ENCODE peak calls at places on chromosome 21, in nine cellular contexts. B is small intestine; F is NCI-H1694; N is stimulated activated CD4-positive, alpha-beta T cell treated with anti-CD3 and anti-CD28 coated beads, Interleukin-2, amount 100 ng/mL, for 48 hours; E is fibroblast of villous mesenchyme; V is GM12864; U is left kidney; S is cerebellum; C is astrocyte. L is an unnamed sample.

GRCh38 chr21:14862794-14863720 is 201.7 kb downstream of the NRIP1 start:
- DNase-seq in B (no peak), F (peak), N (no peak), E (peak), V (no peak), U (no peak), S (no peak), C (no peak), L (peak)

GRCh38 chr21:44598031-44598430 is 2.4 kb upstream of the KRTAP10-7 start:
- DNase-seq in B (no peak), F (no peak), N (no peak), E (no peak), V (no peak), U (no peak), S (no peak), C (no peak), L (no peak)

GRCh38 chr21:43315244-43316137 is 111.4 kb downstream of the SIK1 start:
- DNase-seq in B (no peak), F (no peak), N (no peak), E (peak), V (no peak), U (no peak), S (no peak), C (no peak), L (no peak)

GRCh38 chr21:32298148-32298559 is 501 bp upstream of the MRAP start:
- DNase-seq in B (no peak), F (no peak), N (no peak), E (peak), V (no peak), U (no peak), S (no peak), C (no peak), L (peak)

GRCh38 chr21:38486221-38486620 is 12.1 kb downstream of the ERG start:
- DNase-seq in B (no peak), F (no peak), N (no peak), E (peak), V (no peak), U (peak), S (no peak), C (peak), L (peak)

GRCh38 chr21:45306832-45307571 is 19.3 kb upstream of the POFUT2 start:
- DNase-seq in B (no peak), F (no peak), N (no peak), E (peak), V (no peak), U (peak), S (peak), C (peak), L (peak)

GRCh38 chr21:42685036-42685435 is 31.6 kb downstream of the PDE9A start:
- DNase-seq in B (no peak), F (no peak), N (peak), E (no peak), V (no peak), U (no peak), S (peak), C (no peak), L (no peak)

GRCh38 chr21:45632165-45632896 is 11.2 kb upstream of the PCBP3 start:
- DNase-seq in B (no peak), F (no peak), N (no peak), E (no peak), V (no peak), U (no peak), S (no peak), C (no peak), L (no peak)

GRCh38 chr21:23624281-23624680 is 1983.0 kb downstream of the MRPL39 start:
- DNase-seq in B (no peak), F (no peak), N (no peak), E (no peak), V (no peak), U (no peak), S (no peak), C (no peak), L (no peak)

GRCh38 chr21:26881504-26882228 is 36.5 kb upstream of the ADAMTS1 start:
- DNase-seq in B (no peak), F (peak), N (no peak), E (peak), V (no peak), U (peak), S (no peak), C (peak), L (peak)

GRCh38 chr21:44801468-44802395 is at the start of gene UBE2G2:
- DNase-seq in B (peak), F (peak), N (peak), E (peak), V (peak), U (peak), S (peak), C (peak), L (peak)

GRCh38 chr21:42691901-42692559 is 38.6 kb downstream of the PDE9A start:
- DNase-seq in B (no peak), F (no peak), N (no peak), E (no peak), V (no peak), U (no peak), S (no peak), C (no peak), L (no peak)

GRCh38 chr21:35989185-35989735 is 71.1 kb downstream of the SETD4 start:
- DNase-seq in B (peak), F (no peak), N (no peak), E (peak), V (no peak), U (no peak), S (no peak), C (no peak), L (no peak)

GRCh38 chr21:27001526-27001925 is 34.6 kb upstream of the ADAMTS5 start:
- DNase-seq in B (no peak), F (no peak), N (no peak), E (no peak), V (no peak), U (no peak), S (no peak), C (no peak), L (no peak)

GRCh38 chr21:28445081-28445830 is 547.4 kb downstream of the LTN1 start:
- DNase-seq in B (no peak), F (no peak), N (no peak), E (peak), V (no peak), U (no peak), S (no peak), C (peak), L (peak)

GRCh38 chr21:34874689-34875513 is 174.2 kb downstream of the RUNX1 start:
- DNase-seq in B (no peak), F (no peak), N (no peak), E (no peak), V (no peak), U (peak), S (no peak), C (no peak), L (no peak)

GRCh38 chr21:46079357-46080170 is 18.3 kb upstream of the COL6A2 start:
- DNase-seq in B (no peak), F (no peak), N (no peak), E (peak), V (no peak), U (no peak), S (no peak), C (peak), L (peak)

GRCh38 chr21:33240404-33240803 is 10.7 kb downstream of the IFNAR2 start:
- DNase-seq in B (no peak), F (no peak), N (no peak), E (no peak), V (no peak), U (no peak), S (no peak), C (no peak), L (no peak)

GRCh38 chr21:37527103-37527502 is 160.5 kb downstream of the DYRK1A start:
- DNase-seq in B (no peak), F (no peak), N (no peak), E (no peak), V (no peak), U (no peak), S (no peak), C (no peak), L (no peak)

GRCh38 chr21:29155118-29155932 is 24.9 kb downstream of the MAP3K7CL start:
- DNase-seq in B (peak), F (no peak), N (no peak), E (peak), V (no peak), U (peak), S (peak), C (peak), L (peak)

GRCh38 chr21:32425628-32426027 is 13.1 kb downstream of the EVA1C start:
- DNase-seq in B (no peak), F (no peak), N (no peak), E (no peak), V (no peak), U (no peak), S (no peak), C (no peak), L (no peak)

GRCh38 chr21:35138665-35139381 is 89.7 kb upstream of the RUNX1 start:
- DNase-seq in B (peak), F (no peak), N (peak), E (peak), V (peak), U (peak), S (no peak), C (peak), L (peak)

GRCh38 chr21:34519013-34519412 is 7.0 kb upstream of the KCNE1 start:
- DNase-seq in B (no peak), F (no peak), N (no peak), E (no peak), V (no peak), U (no peak), S (no peak), C (no peak), L (no peak)

GRCh38 chr21:15444118-15444960 is 285.4 kb upstream of the USP25 start:
- DNase-seq in B (no peak), F (no peak), N (no peak), E (peak), V (no peak), U (peak), S (no peak), C (no peak), L (peak)

GRCh38 chr21:21929228-21929627 is 931.0 kb downstream of the NCAM2 start:
- DNase-seq in B (no peak), F (no peak), N (no peak), E (no peak), V (no peak), U (no peak), S (no peak), C (no peak), L (no peak)

GRCh38 chr21:36491191-36491916 is 11.4 kb upstream of the CLDN14 start:
- DNase-seq in B (no peak), F (no peak), N (no peak), E (peak), V (no peak), U (peak), S (no peak), C (peak), L (peak)

GRCh38 chr21:14273736-14274538 is 58.0 kb downstream of the RBM11 start:
- DNase-seq in B (peak), F (no peak), N (no peak), E (no peak), V (no peak), U (peak), S (peak), C (no peak), L (peak)

GRCh38 chr21:44755227-44755626 is 43.9 kb upstream of the TSPEAR start:
- DNase-seq in B (no peak), F (no peak), N (no peak), E (no peak), V (no peak), U (no peak), S (no peak), C (no peak), L (peak)

GRCh38 chr21:30839304-30839703 is 9.7 kb upstream of the KRTAP7-1 start:
- DNase-seq in B (peak), F (peak), N (peak), E (no peak), V (no peak), U (peak), S (no peak), C (no peak), L (peak)